ENCODE peak calls at places on chromosomes 6 and 20, in six cellular contexts. T is ovary; C is effector memory CD4-positive, alpha-beta T cell; Z is HT-29; I is Kasumi-1; L is activated naive CD8-positive, alpha-beta T cell treated with anti-CD3 and anti-CD28 coated beads for 36 hours. Y is an unnamed sample.

GRCh38 chr6:159654483-159655098 is 38.5 kb downstream of the SOD2 start:
- DNase-seq in T (no peak), C (no peak), Z (peak), I (peak), L (no peak), Y (no peak)

GRCh38 chr20:32052792-32053362 is 835 bp downstream of the HCK start:
- DNase-seq in T (no peak), C (no peak), Z (no peak), I (no peak), L (no peak), Y (peak)

GRCh38 chr6:160573943-160574342 is 90.1 kb downstream of the LPA start:
- DNase-seq in T (no peak), C (no peak), Z (no peak), I (no peak), L (no peak), Y (no peak)

GRCh38 chr20:7406671-7407070 is 533.6 kb downstream of the HAO1 start:
- DNase-seq in T (no peak), C (no peak), Z (no peak), I (no peak), L (no peak), Y (no peak)

GRCh38 chr20:496126-496696 is 33.9 kb upstream of the TBC1D20 start:
- DNase-seq in T (no peak), C (no peak), Z (no peak), I (no peak), L (no peak), Y (no peak)

GRCh38 chr6:37460805-37461204 is 27.8 kb downstream of the CMTR1 start:
- DNase-seq in T (no peak), C (no peak), Z (no peak), I (no peak), L (no peak), Y (no peak)

GRCh38 chr6:107716688-107717089 is 107.4 kb downstream of the SCML4 start:
- DNase-seq in T (no peak), C (peak), Z (peak), I (peak), L (peak), Y (no peak)

GRCh38 chr6:2818593-2818992 is 23.1 kb downstream of the SERPINB1 start:
- DNase-seq in T (no peak), C (no peak), Z (peak), I (peak), L (no peak), Y (no peak)

GRCh38 chr6:78347191-78347916 is 520.0 kb upstream of the IRAK1BP1 start:
- DNase-seq in T (no peak), C (no peak), Z (no peak), I (no peak), L (no peak), Y (no peak)

GRCh38 chr6:105137388-105137787 is 42.4 kb downstream of the POPDC3 start:
- DNase-seq in T (peak), C (no peak), Z (no peak), I (no peak), L (no peak), Y (peak)

GRCh38 chr20:22949710-22950109 is 85.4 kb upstream of the SSTR4 start:
- DNase-seq in T (no peak), C (no peak), Z (no peak), I (no peak), L (peak), Y (no peak)